ENCODE peak calls at places on chromosomes 16 and 17, in six cellular contexts. U, R, W, X, B and N are unnamed samples. For H3K4me1, the result is how much of the 10 kb centered on the place peaks cover.

GRCh38 chr16:87002717-87003413 is 314.3 kb downstream of the C16orf95 start:
- DNase-seq in U (no peak), R (no peak), W (no peak), X (no peak), B (no peak), N (no peak)

GRCh38 chr16:53433930-53434435 is 288 bp upstream of the RBL2 start:
- DNase-seq in U (no peak), R (peak), W (no peak), X (no peak), B (no peak), N (no peak)

GRCh38 chr17:74770498-74771318 is 5.4 kb downstream of the NAT9 start:
- DNase-seq in U (peak), R (peak), W (peak), X (peak), B (no peak), N (peak)

GRCh38 chr17:73474370-73474988 is 162.7 kb upstream of the CDC42EP4 start:
- DNase-seq in U (peak), R (peak), W (peak), X (peak), B (no peak), N (peak)

GRCh38 chr16:77214411-77215138 is 15.4 kb downstream of the SYCE1L start:
- DNase-seq in U (no peak), R (no peak), W (no peak), X (no peak), B (no peak), N (no peak)

GRCh38 chr16:74657873-74658642 is 8.6 kb downstream of the RFWD3 start:
- DNase-seq in U (no peak), R (no peak), W (no peak), X (no peak), B (no peak), N (no peak)

GRCh38 chr17:8745586-8746500 is 1.2 kb upstream of the CCDC42 start:
- DNase-seq in U (peak), R (peak), W (peak), X (peak), B (no peak), N (peak)

GRCh38 chr17:75199886-75200618 is 5.4 kb upstream of the NUP85 start:
- DNase-seq in U (no peak), R (no peak), W (no peak), X (no peak), B (no peak), N (no peak)

GRCh38 chr17:78214706-78215061 is 631 bp downstream of the BIRC5 start:
- DNase-seq in U (no peak), R (no peak), W (no peak), X (no peak), B (no peak), N (no peak)

GRCh38 chr17:75486951-75487350 is 28.4 kb downstream of the CASKIN2 start:
- DNase-seq in U (peak), R (no peak), W (no peak), X (no peak), B (no peak), N (no peak)

GRCh38 chr17:59572301-59572924 is 7.0 kb downstream of the DHX40 start:
- DNase-seq in U (no peak), R (no peak), W (no peak), X (no peak), B (no peak), N (no peak)

GRCh38 chr16:19307587-19308241 is 22.2 kb downstream of the CLEC19A start:
- DNase-seq in U (no peak), R (no peak), W (no peak), X (no peak), B (no peak), N (no peak)

GRCh38 chr17:78237403-78238012 is 6.1 kb downstream of the TMEM235 start:
- DNase-seq in U (peak), R (no peak), W (no peak), X (no peak), B (no peak), N (peak)

GRCh38 chr16:2782583-2783351 is 4.6 kb downstream of the PRSS33 start:
- DNase-seq in U (no peak), R (no peak), W (no peak), X (no peak), B (no peak), N (no peak)

GRCh38 chr17:13160281-13160680 is 142.5 kb upstream of the ELAC2 start:
- DNase-seq in U (no peak), R (no peak), W (no peak), X (no peak), B (no peak), N (no peak)

GRCh38 chr16:27924411-27925118 is 138.9 kb downstream of the GSG1L start:
- DNase-seq in U (no peak), R (peak), W (no peak), X (no peak), B (no peak), N (no peak)

GRCh38 chr16:85888405-85889331 is 10.3 kb upstream of the IRF8 start:
- DNase-seq in U (no peak), R (no peak), W (no peak), X (no peak), B (no peak), N (no peak)

GRCh38 chr16:87077750-87078127 is 239.5 kb downstream of the C16orf95 start:
- DNase-seq in U (no peak), R (no peak), W (no peak), X (no peak), B (no peak), N (no peak)

GRCh38 chr17:4187076-4187475 is 44.1 kb downstream of the CYB5D2 start:
- DNase-seq in U (no peak), R (no peak), W (no peak), X (no peak), B (no peak), N (no peak)

GRCh38 chr17:58577696-58578095 is 63.3 kb upstream of the MTMR4 start:
- DNase-seq in U (no peak), R (peak), W (peak), X (peak), B (no peak), N (peak)

GRCh38 chr17:75570772-75571171 is 16.8 kb upstream of the MYO15B start:
- DNase-seq in U (no peak), R (no peak), W (no peak), X (no peak), B (no peak), N (no peak)

GRCh38 chr17:77620282-77620681 is 338.2 kb upstream of the TNRC6C start:
- DNase-seq in U (no peak), R (no peak), W (no peak), X (no peak), B (no peak), N (no peak)

GRCh38 chr16:69563605-69564580 is 1.9 kb upstream of the NFAT5 start:
- DNase-seq in U (no peak), R (no peak), W (no peak), X (no peak), B (no peak), N (no peak)

GRCh38 chr17:38536661-38537060 is 69.1 kb downstream of the SRCIN1 start:
- DNase-seq in U (no peak), R (no peak), W (no peak), X (no peak), B (no peak), N (no peak)
- H3K4me1 ChIP-seq in U (under half), R (under half), W (under half), X (under half), B (under half), N (under half)

GRCh38 chr17:45145035-45145389 is 3.3 kb upstream of the HEXIM1 start:
- DNase-seq in U (no peak), R (no peak), W (no peak), X (no peak), B (no peak), N (no peak)

GRCh38 chr17:45143101-45143670 is 5.1 kb upstream of the HEXIM1 start:
- DNase-seq in U (no peak), R (no peak), W (no peak), X (no peak), B (no peak), N (no peak)

GRCh38 chr17:45146166-45146565 is 2.1 kb upstream of the HEXIM1 start:
- DNase-seq in U (no peak), R (no peak), W (no peak), X (no peak), B (no peak), N (no peak)

GRCh38 chr17:45144199-45145034 is 3.9 kb upstream of the HEXIM1 start:
- DNase-seq in U (peak), R (no peak), W (no peak), X (peak), B (no peak), N (peak)

GRCh38 chr17:45143767-45144198 is 4.5 kb upstream of the HEXIM1 start:
- DNase-seq in U (peak), R (no peak), W (peak), X (peak), B (peak), N (peak)
- TF ChIP-seq POLR2A in U (no peak), R (no peak), W (no peak), X (no peak), B (peak), N (no peak)

GRCh38 chr16:89279666-89280481 is 62.4 kb downstream of the ZNF778 start:
- DNase-seq in U (peak), R (no peak), W (no peak), X (no peak), B (no peak), N (no peak)
- H3K4me1 ChIP-seq in U (under half), R (under half), W (under half), X (under half), B (under half), N (under half)

GRCh38 chr17:43998552-43998951 is 5.9 kb upstream of the NAGS start:
- DNase-seq in U (no peak), R (no peak), W (no peak), X (no peak), B (no peak), N (no peak)

GRCh38 chr17:43999024-43999423 is 5.4 kb upstream of the NAGS start:
- DNase-seq in U (no peak), R (no peak), W (no peak), X (no peak), B (no peak), N (no peak)

GRCh38 chr17:43992641-43993040 is 11.8 kb upstream of the NAGS start:
- DNase-seq in U (no peak), R (no peak), W (no peak), X (no peak), B (no peak), N (no peak)

GRCh38 chr17:43995150-43995471 is 9.3 kb upstream of the NAGS start:
- DNase-seq in U (no peak), R (no peak), W (no peak), X (no peak), B (no peak), N (no peak)

GRCh38 chr17:43994272-43995149 is 9.9 kb upstream of the NAGS start:
- DNase-seq in U (peak), R (no peak), W (peak), X (no peak), B (no peak), N (peak)
- TF ChIP-seq POLR2A in U (no peak), R (no peak), W (no peak), X (no peak), B (no peak), N (no peak)

GRCh38 chr16:50253511-50253903 is 12.8 kb upstream of the ADCY7 start:
- DNase-seq in U (peak), R (no peak), W (no peak), X (no peak), B (no peak), N (no peak)
- H3K4me1 ChIP-seq in U (under half), R (under half), W (under half), X (under half), B (under half), N (under half)

DNA sequence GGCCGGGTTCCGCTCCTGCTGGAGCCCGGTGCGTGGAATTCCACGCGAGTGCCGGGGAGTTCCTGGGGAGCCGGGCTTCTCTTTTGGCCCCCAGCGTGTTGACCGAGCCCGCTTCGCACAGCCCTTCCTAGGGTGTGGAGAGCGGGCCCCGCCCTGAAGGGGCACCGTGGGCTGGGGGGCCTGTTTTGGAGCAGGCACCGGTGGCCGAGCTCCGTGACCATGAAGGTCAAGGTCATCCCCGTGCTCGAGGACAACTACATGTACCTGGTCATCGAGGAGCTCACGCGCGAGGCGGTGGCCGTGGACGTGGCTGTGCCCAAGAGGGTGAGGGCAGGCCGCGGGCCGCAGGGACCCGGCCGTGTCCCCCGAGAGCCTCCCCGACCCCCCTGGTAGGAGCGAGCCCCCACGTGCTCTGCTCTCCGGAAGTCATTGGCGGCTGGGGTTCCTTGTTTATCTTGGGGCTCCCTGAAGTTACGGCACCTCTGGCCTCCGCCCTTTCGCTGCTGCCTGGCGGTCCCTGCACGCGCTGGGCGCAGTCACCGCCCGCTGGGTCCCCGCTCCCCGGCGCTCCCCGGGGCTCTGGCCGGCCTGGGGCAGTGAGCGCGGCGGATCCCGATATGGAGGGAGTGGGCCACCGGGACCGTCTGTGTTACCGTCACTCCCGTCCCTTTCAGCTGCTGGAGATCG is 528 bp downstream of the HAGHL start:
- DNase-seq in U (no peak), R (no peak), W (no peak), X (no peak), B (no peak), N (no peak)
- TF ChIP-seq POLR2A in U (no peak), R (peak), W (no peak), X (no peak), B (peak), N (no peak)

GRCh38 chr17:17141860-17142552 is 64.1 kb downstream of the PLD6 start:
- DNase-seq in U (no peak), R (no peak), W (no peak), X (no peak), B (no peak), N (no peak)

GRCh38 chr17:17141279-17141678 is 64.9 kb downstream of the PLD6 start:
- DNase-seq in U (no peak), R (no peak), W (no peak), X (no peak), B (no peak), N (no peak)

GRCh38 chr17:17140590-17140980 is 65.5 kb downstream of the PLD6 start:
- DNase-seq in U (no peak), R (no peak), W (no peak), X (no peak), B (no peak), N (no peak)

GRCh38 chr17:17137731-17138585 is 68.2 kb downstream of the PLD6 start:
- DNase-seq in U (peak), R (no peak), W (no peak), X (no peak), B (no peak), N (peak)

DNA sequence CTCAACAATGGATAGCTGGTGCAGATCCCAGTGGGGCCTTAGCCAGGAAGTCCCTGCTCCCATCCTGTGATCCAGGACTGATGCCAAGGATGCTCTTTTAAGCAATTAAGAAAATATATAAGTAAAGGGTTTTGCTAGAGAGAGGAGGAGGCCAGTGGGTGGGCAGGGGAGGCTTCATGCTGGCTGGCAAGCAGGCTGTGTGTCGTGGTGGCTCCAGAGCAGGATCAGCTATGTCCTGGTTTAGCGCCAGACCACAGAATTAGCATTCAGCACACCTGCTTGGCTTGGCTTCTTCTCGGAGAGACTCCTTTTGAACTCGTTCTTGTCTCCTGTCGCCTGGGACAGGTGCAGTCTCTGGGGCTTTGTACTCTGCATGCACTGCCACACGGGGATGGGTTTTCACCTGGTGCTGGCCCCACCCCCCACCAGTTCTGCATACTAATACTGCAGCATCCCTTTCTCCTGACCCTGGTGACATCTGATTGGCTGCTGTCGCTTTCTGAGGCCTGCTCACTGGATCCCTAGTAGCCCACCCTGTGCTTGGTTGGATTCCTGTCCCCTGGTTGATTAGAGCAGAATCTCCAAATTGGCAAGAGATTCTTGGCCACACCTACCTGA is 66.1 kb downstream of the PLD6 start:
- DNase-seq in U (no peak), R (no peak), W (no peak), X (no peak), B (no peak), N (no peak)
- H3K4me1 ChIP-seq in U (under half), R (under half), W (under half), X (under half), B (under half), N (under half)

GRCh38 chr17:81512984-81513668 is 527 bp upstream of the ACTG1 start:
- DNase-seq in U (no peak), R (no peak), W (peak), X (peak), B (peak), N (peak)

GRCh38 chr17:81513669-81514484 is 1.3 kb upstream of the ACTG1 start:
- DNase-seq in U (peak), R (no peak), W (peak), X (peak), B (no peak), N (peak)

GRCh38 chr17:81511800-81512559 is 619 bp downstream of the ACTG1 start:
- DNase-seq in U (peak), R (no peak), W (peak), X (no peak), B (no peak), N (no peak)

GRCh38 chr17:81511550-81511799 is 1.1 kb downstream of the ACTG1 start:
- DNase-seq in U (no peak), R (no peak), W (no peak), X (no peak), B (no peak), N (no peak)

GRCh38 chr17:81512560-81512983 is at the start of gene ACTG1:
- DNase-seq in U (peak), R (peak), W (peak), X (peak), B (peak), N (peak)
- TF ChIP-seq POLR2A in U (peak), R (peak), W (peak), X (peak), B (peak), N (no peak)

GRCh38 chr16:57824880-57825279 is 22.6 kb upstream of the KIFC3 start:
- DNase-seq in U (peak), R (no peak), W (no peak), X (no peak), B (no peak), N (no peak)
- H3K4me1 ChIP-seq in U (under half), R (under half), W (half or more), X (under half), B (under half), N (under half)

GRCh38 chr16:58733671-58734458 is at the start of gene GOT2:
- DNase-seq in U (peak), R (peak), W (peak), X (peak), B (no peak), N (peak)
- TF ChIP-seq POLR2A in U (no peak), R (peak), W (peak), X (no peak), B (no peak), N (no peak)